ENCODE peak calls at places on chromosome 2, in six cellular contexts. N is CD4-positive, alpha-beta T cell; M is posterior cingulate gyrus; L is ELR; A is AG08395; C is ascending aorta. Y is an unnamed sample.

GRCh38 chr2:138084206-138084605 is 119.9 kb downstream of the HNMT start:
- DNase-seq in C (no peak), N (no peak), A (no peak), M (no peak), L (no peak), Y (no peak)

GRCh38 chr2:50273003-50273402 is 758.9 kb downstream of the NRXN1 start:
- DNase-seq in C (no peak), N (no peak), M (no peak), A (no peak), L (no peak), Y (no peak)

GRCh38 chr2:205352593-205352992 is 329.7 kb upstream of the NRP2 start:
- DNase-seq in N (no peak), M (no peak), L (peak), C (no peak), A (peak), Y (no peak)

GRCh38 chr2:88038263-88039105 is 17.1 kb downstream of the KRCC1 start:
- DNase-seq in L (peak), A (peak), M (no peak), C (no peak), N (no peak), Y (no peak)

GRCh38 chr2:237414056-237414661 is at the start of gene COL6A3:
- DNase-seq in C (no peak), L (peak), N (no peak), A (peak), M (no peak), Y (no peak)

GRCh38 chr2:4408311-4408710 is 704.9 kb downstream of the DCDC2C start:
- DNase-seq in N (no peak), M (no peak), A (no peak), L (no peak), C (no peak), Y (no peak)

GRCh38 chr2:112048887-112049286 is 6.2 kb upstream of the TMEM87B start:
- DNase-seq in C (no peak), A (peak), N (peak), L (peak), M (no peak), Y (no peak)

GRCh38 chr2:56709181-56709580 is 525.4 kb downstream of the CCDC85A start:
- DNase-seq in M (no peak), C (no peak), N (no peak), L (no peak), A (no peak), Y (no peak)

GRCh38 chr2:99554238-99554637 is 64.4 kb upstream of the REV1 start:
- DNase-seq in A (no peak), L (no peak), N (no peak), C (no peak), M (no peak), Y (no peak)

GRCh38 chr2:44351676-44352075 is 9.6 kb downstream of the PREPL start:
- DNase-seq in L (no peak), M (no peak), C (no peak), A (no peak), N (no peak), Y (no peak)

GRCh38 chr2:64608867-64609228 is 44.9 kb downstream of the SERTAD2 start:
- DNase-seq in N (no peak), L (no peak), A (no peak), M (no peak), C (no peak), Y (no peak)

GRCh38 chr2:217703999-217704398 is 298.8 kb downstream of the TNS1 start:
- DNase-seq in M (no peak), A (no peak), C (no peak), L (no peak), N (no peak), Y (no peak)

GRCh38 chr2:204479557-204479956 is 65.7 kb upstream of the PARD3B start:
- DNase-seq in A (no peak), L (peak), C (no peak), N (no peak), M (no peak), Y (no peak)

GRCh38 chr2:39216495-39217191 is 27.1 kb downstream of the CDKL4 start:
- DNase-seq in L (no peak), C (no peak), M (no peak), A (no peak), N (peak), Y (no peak)

GRCh38 chr2:112714836-112715631 is 5.8 kb upstream of the NT5DC4 start:
- DNase-seq in M (no peak), C (no peak), N (no peak), A (no peak), L (peak), Y (no peak)

GRCh38 chr2:8682719-8683667 is 1.1 kb downstream of the ID2 start:
- DNase-seq in A (peak), N (peak), M (no peak), L (peak), C (peak), Y (peak)

GRCh38 chr2:163637876-163638275 is 97.9 kb downstream of the FIGN start:
- DNase-seq in L (no peak), M (no peak), N (no peak), A (no peak), C (no peak), Y (no peak)

GRCh38 chr2:122172812-122173211 is 417.4 kb downstream of the TSN start:
- DNase-seq in C (no peak), A (no peak), N (no peak), M (no peak), L (no peak), Y (no peak)

GRCh38 chr2:232490221-232491138 is 2.8 kb upstream of the ECEL1 start:
- DNase-seq in L (no peak), C (no peak), A (no peak), M (peak), N (no peak), Y (no peak)

GRCh38 chr2:239445771-239446524 is 45.1 kb upstream of the HDAC4 start:
- DNase-seq in M (peak), A (peak), C (no peak), L (no peak), N (no peak), Y (no peak)

GRCh38 chr2:96842600-96842999 is 1.2 kb downstream of the ANKRD23 start:
- DNase-seq in C (no peak), M (no peak), A (no peak), N (no peak), L (no peak), Y (no peak)

GRCh38 chr2:218963597-218963996 is 4.1 kb downstream of the CDK5R2 start:
- DNase-seq in M (no peak), N (no peak), L (no peak), A (no peak), C (no peak), Y (no peak)

GRCh38 chr2:27831279-27832050 is 58.7 kb downstream of the RBKS start:
- DNase-seq in A (peak), M (no peak), L (no peak), N (no peak), C (no peak), Y (no peak)

GRCh38 chr2:218733615-218734021 is 23.0 kb downstream of the TTLL4 start:
- DNase-seq in A (peak), L (peak), M (no peak), C (peak), N (no peak), Y (peak)

Y was measured in C1 segment of cervical spinal cord.